ENCODE peak calls at places on chromosome 22, in four cellular contexts. One of them, this sample, is unnamed.

GRCh38 chr22:30227438-30228228 is 18.9 kb downstream of the LIF start:
- DNase-seq in HepG2: no peak
- DNase-seq in HCT116: no peak
- DNase-seq in K562: no peak
- DNase-seq in this sample: no peak

GRCh38 chr22:18035740-18036139 is 11.4 kb upstream of the MICAL3 start:
- DNase-seq in K562: no peak
- DNase-seq in HepG2: peak; percentile 82
- DNase-seq in HCT116: peak; percentile 35
- DNase-seq in this sample: no peak

GRCh38 chr22:38249301-38249700 is 23.5 kb downstream of the TMEM184B start:
- DNase-seq in HCT116: no peak
- DNase-seq in K562: no peak
- DNase-seq in HepG2: no peak
- DNase-seq in this sample: no peak

GRCh38 chr22:37657590-37658132 is 862 bp upstream of the PDXP start:
- DNase-seq in HepG2: no peak
- DNase-seq in HCT116: no peak
- DNase-seq in K562: peak; percentile 45
- DNase-seq in this sample: no peak

GRCh38 chr22:42719656-42720262 is 911 bp downstream of the A4GALT start:
- DNase-seq in HepG2: no peak
- DNase-seq in HCT116: no peak
- DNase-seq in K562: no peak
- DNase-seq in this sample: no peak

GRCh38 chr22:32836286-32836859 is 34.9 kb downstream of the TIMP3 start:
- DNase-seq in HCT116: no peak
- DNase-seq in K562: peak; percentile 54
- DNase-seq in HepG2: peak; percentile 11
- DNase-seq in this sample: no peak

GRCh38 chr22:28017558-28017820 is 98.4 kb upstream of the PITPNB start:
- DNase-seq in K562: no peak
- DNase-seq in HepG2: no peak
- DNase-seq in HCT116: no peak
- DNase-seq in this sample: no peak

GRCh38 chr22:33049125-33049729 is 9.0 kb downstream of the SYN3 start:
- DNase-seq in HepG2: peak; percentile 62
- DNase-seq in HCT116: peak; percentile 44
- DNase-seq in K562: peak; percentile 65
- DNase-seq in this sample: peak; percentile 46

GRCh38 chr22:23122216-23122957 is 19.4 kb downstream of the RSPH14 start:
- DNase-seq in K562: peak; percentile 58
- DNase-seq in HCT116: no peak
- DNase-seq in HepG2: no peak
- DNase-seq in this sample: no peak

GRCh38 chr22:41856484-41856883 is 23.6 kb downstream of the SREBF2 start:
- DNase-seq in HCT116: no peak
- DNase-seq in HepG2: no peak
- DNase-seq in K562: no peak
- DNase-seq in this sample: no peak

GRCh38 chr22:43391306-43391705 is 20.5 kb upstream of the MPPED1 start:
- DNase-seq in HepG2: peak; percentile 57
- DNase-seq in K562: no peak
- DNase-seq in HCT116: no peak
- DNase-seq in this sample: no peak

GRCh38 chr22:27499121-27499520 is 302.4 kb downstream of the MN1 start:
- DNase-seq in HepG2: no peak
- DNase-seq in K562: no peak
- DNase-seq in HCT116: no peak
- DNase-seq in this sample: no peak

GRCh38 chr22:17104336-17104935 is 16.7 kb downstream of the TMEM121B start:
- DNase-seq in HepG2: no peak
- DNase-seq in K562: no peak
- DNase-seq in HCT116: no peak
- DNase-seq in this sample: no peak

GRCh38 chr22:43755452-43755851 is 56.7 kb downstream of the EFCAB6 start:
- DNase-seq in K562: no peak
- DNase-seq in HCT116: no peak
- DNase-seq in HepG2: no peak
- DNase-seq in this sample: no peak

GRCh38 chr22:18060646-18061620 is 16.9 kb upstream of the PEX26 start:
- DNase-seq in K562: no peak
- DNase-seq in HepG2: peak; percentile 88
- DNase-seq in HCT116: no peak
- DNase-seq in this sample: no peak

GRCh38 chr22:29348956-29349355 is 33.5 kb upstream of the RASL10A start:
- DNase-seq in HCT116: no peak
- DNase-seq in K562: no peak
- DNase-seq in HepG2: no peak
- DNase-seq in this sample: no peak

GRCh38 chr22:31155425-31155824 is 4.6 kb upstream of the RNF185 start:
- DNase-seq in K562: no peak
- DNase-seq in HepG2: no peak
- DNase-seq in HCT116: no peak
- DNase-seq in this sample: no peak

GRCh38 chr22:30325065-30325720 is 1.5 kb downstream of the TBC1D10A start:
- DNase-seq in HepG2: no peak
- DNase-seq in K562: peak; percentile 38
- DNase-seq in HCT116: no peak
- DNase-seq in this sample: no peak

GRCh38 chr22:37340331-37341262 is 58.3 kb downstream of the CYTH4 start:
- DNase-seq in HCT116: no peak
- DNase-seq in HepG2: no peak
- DNase-seq in K562: no peak
- DNase-seq in this sample: no peak

GRCh38 chr22:22600862-22601261 is 41.8 kb upstream of the PRAME start:
- DNase-seq in HepG2: no peak
- DNase-seq in HCT116: no peak
- DNase-seq in K562: no peak
- DNase-seq in this sample: no peak

GRCh38 chr22:38228873-38229740 is 27.3 kb downstream of the MAFF start:
- DNase-seq in HCT116: peak; percentile 51
- DNase-seq in HepG2: peak; percentile 54
- DNase-seq in K562: no peak
- DNase-seq in this sample: no peak

GRCh38 chr22:44351685-44352377 is 39.1 kb upstream of the SHISAL1 start:
- DNase-seq in HCT116: no peak
- DNase-seq in HepG2: no peak
- DNase-seq in K562: no peak
- DNase-seq in this sample: no peak

GRCh38 chr22:29202231-29203192 is 3.2 kb upstream of the EMID1 start:
- DNase-seq in HepG2: peak; percentile 38
- DNase-seq in K562: peak; percentile 36
- DNase-seq in HCT116: no peak
- DNase-seq in this sample: no peak

GRCh38 chr22:35425971-35426800 is 26.2 kb downstream of the MCM5 start:
- DNase-seq in K562: no peak
- DNase-seq in HepG2: no peak
- DNase-seq in HCT116: no peak
- DNase-seq in this sample: no peak

GRCh38 chr22:43085658-43086606 is 3.3 kb downstream of the TTLL1 start:
- DNase-seq in HCT116: no peak
- DNase-seq in K562: no peak
- DNase-seq in HepG2: no peak
- DNase-seq in this sample: no peak

GRCh38 chr22:27518583-27519437 is 282.7 kb downstream of the MN1 start:
- DNase-seq in HepG2: no peak
- DNase-seq in K562: no peak
- DNase-seq in HCT116: no peak
- DNase-seq in this sample: no peak

GRCh38 chr22:31474743-31475142 is 14.9 kb downstream of the EIF4ENIF1 start:
- DNase-seq in HCT116: no peak
- DNase-seq in K562: no peak
- DNase-seq in HepG2: no peak
- DNase-seq in this sample: no peak

GRCh38 chr22:47173535-47174021 is 411.1 kb downstream of the TBC1D22A start:
- DNase-seq in K562: no peak
- DNase-seq in HCT116: no peak
- DNase-seq in HepG2: no peak
- DNase-seq in this sample: no peak

GRCh38 chr22:47174671-47175111 is 412.2 kb downstream of the TBC1D22A start:
- DNase-seq in K562: no peak
- DNase-seq in HepG2: no peak
- DNase-seq in HCT116: no peak
- DNase-seq in this sample: no peak

GRCh38 chr22:47172771-47173534 is 410.5 kb downstream of the TBC1D22A start:
- DNase-seq in HCT116: no peak
- DNase-seq in K562: no peak
- DNase-seq in HepG2: no peak
- DNase-seq in this sample: no peak

GRCh38 chr22:47175151-47175760 is 412.8 kb downstream of the TBC1D22A start:
- DNase-seq in HepG2: no peak
- DNase-seq in K562: no peak
- DNase-seq in HCT116: no peak
- DNase-seq in this sample: no peak

DNA sequence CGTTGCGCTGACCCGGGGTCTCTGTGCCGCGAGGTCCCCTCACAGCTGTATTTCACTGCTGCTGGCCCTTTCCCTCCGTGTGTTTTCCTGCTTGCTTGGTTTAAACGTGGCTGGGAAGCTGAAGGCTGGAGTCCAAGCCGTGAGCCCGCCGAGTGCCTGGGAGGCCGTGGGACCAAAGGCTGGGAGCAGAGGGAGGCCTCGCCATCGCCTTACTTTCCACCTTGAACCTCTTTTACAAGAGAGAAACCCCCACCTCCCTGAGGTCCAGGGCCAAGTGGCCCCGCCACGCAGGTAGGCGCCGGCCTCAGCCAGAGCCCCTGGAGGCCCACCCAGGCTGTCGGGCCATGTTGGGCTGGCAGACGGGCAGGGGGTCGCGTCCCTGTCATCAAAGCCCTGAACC is 411.6 kb downstream of the TBC1D22A start:
- DNase-seq in K562: no peak
- DNase-seq in HepG2: no peak
- DNase-seq in HCT116: no peak
- DNase-seq in this sample: no peak
- TF ChIP-seq TCF7L2 in K562: no peak
- TF ChIP-seq TCF7L2 in HepG2: no peak
- TF ChIP-seq TCF7L2 in HCT116: no peak
- TF ChIP-seq TCF7L2 in this sample: no peak

GRCh38 chr22:46626911-46627805 is 7.0 kb downstream of the GRAMD4 start:
- DNase-seq in HCT116: no peak
- DNase-seq in K562: peak; percentile 47
- DNase-seq in HepG2: no peak
- DNase-seq in this sample: no peak
- TF ChIP-seq TCF7L2 in HCT116: no peak
- TF ChIP-seq TCF7L2 in K562: no peak
- TF ChIP-seq TCF7L2 in HepG2: no peak
- TF ChIP-seq TCF7L2 in this sample: no peak

GRCh38 chr22:49025791-49026475 is 801.7 kb downstream of the BRD1 start:
- DNase-seq in HCT116: no peak
- DNase-seq in HepG2: no peak
- DNase-seq in K562: no peak
- DNase-seq in this sample: no peak
- TF ChIP-seq TCF7L2 in HCT116: no peak
- TF ChIP-seq TCF7L2 in HepG2: no peak
- TF ChIP-seq TCF7L2 in K562: no peak
- TF ChIP-seq TCF7L2 in this sample: no peak

GRCh38 chr22:48627203-48627602 is 1200.5 kb downstream of the BRD1 start:
- DNase-seq in K562: no peak
- DNase-seq in HCT116: no peak
- DNase-seq in HepG2: no peak
- DNase-seq in this sample: no peak

GRCh38 chr22:48627966-48628365 is 1199.7 kb downstream of the BRD1 start:
- DNase-seq in K562: no peak
- DNase-seq in HepG2: no peak
- DNase-seq in HCT116: no peak
- DNase-seq in this sample: no peak

GRCh38 chr22:48621085-48621484 is 1206.6 kb downstream of the BRD1 start:
- DNase-seq in K562: no peak
- DNase-seq in HepG2: no peak
- DNase-seq in HCT116: no peak
- DNase-seq in this sample: no peak

GRCh38 chr22:48622891-48623545 is 1204.7 kb downstream of the BRD1 start:
- DNase-seq in K562: no peak
- DNase-seq in HCT116: no peak
- DNase-seq in HepG2: no peak
- DNase-seq in this sample: no peak

GRCh38 chr22:48624401-48624800 is 1203.3 kb downstream of the BRD1 start:
- DNase-seq in HepG2: no peak
- DNase-seq in K562: no peak
- DNase-seq in HCT116: no peak
- DNase-seq in this sample: no peak
- TF ChIP-seq TCF7L2 in HepG2: no peak
- TF ChIP-seq TCF7L2 in K562: no peak
- TF ChIP-seq TCF7L2 in HCT116: no peak
- TF ChIP-seq TCF7L2 in this sample: no peak

GRCh38 chr22:26330971-26331625 is 98.0 kb upstream of the ASPHD2 start:
- DNase-seq in HepG2: peak; percentile 54
- DNase-seq in K562: peak; percentile 88
- DNase-seq in HCT116: peak; percentile 63
- DNase-seq in this sample: peak; percentile 51
- TF ChIP-seq TCF7L2 in HepG2: no peak
- TF ChIP-seq TCF7L2 in K562: no peak
- TF ChIP-seq TCF7L2 in HCT116: no peak
- TF ChIP-seq TCF7L2 in this sample: no peak

GRCh38 chr22:24433868-24434471 is 6.6 kb downstream of the ADORA2A start:
- DNase-seq in HepG2: no peak
- DNase-seq in HCT116: no peak
- DNase-seq in K562: no peak
- DNase-seq in this sample: no peak
- TF ChIP-seq TCF7L2 in HepG2: no peak
- TF ChIP-seq TCF7L2 in HCT116: no peak
- TF ChIP-seq TCF7L2 in K562: no peak
- TF ChIP-seq TCF7L2 in this sample: no peak

DNA sequence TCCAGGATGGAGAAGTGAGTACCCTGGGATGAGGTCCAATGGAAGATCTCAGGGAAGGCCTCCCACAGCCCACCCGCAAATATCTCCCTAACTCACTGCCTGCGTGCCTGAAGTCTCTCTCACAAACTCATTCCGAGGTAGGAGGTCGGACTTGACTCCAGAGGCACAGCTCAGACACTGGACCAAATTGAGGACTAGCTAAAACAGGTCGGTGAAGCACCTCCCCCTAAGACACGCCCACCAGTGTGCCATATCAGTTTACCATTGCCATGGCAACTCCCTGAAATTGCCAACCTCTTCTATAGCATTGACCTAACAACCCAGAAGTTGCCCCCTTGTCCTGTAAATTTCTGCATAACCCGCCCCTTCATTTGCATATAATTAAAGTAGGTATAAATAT is 17.5 kb downstream of the RPL3 start:
- DNase-seq in HepG2: no peak
- DNase-seq in K562: no peak
- DNase-seq in HCT116: no peak
- DNase-seq in this sample: no peak
- TF ChIP-seq TCF7L2 in HepG2: no peak
- TF ChIP-seq TCF7L2 in K562: no peak
- TF ChIP-seq TCF7L2 in HCT116: no peak
- TF ChIP-seq TCF7L2 in this sample: no peak